ENCODE peak calls at places on chromosomes 3 and 15, in ten cellular contexts. D, M, W, V, H, X, P, A, K and G are unnamed samples.

GRCh38 chr3:11558918-11559815 is 84.5 kb downstream of the VGLL4 start:
- DNase-seq in M (no peak), V (no peak), X (peak; percentile 29), D (no peak), K (no peak), W (no peak), H (no peak), P (no peak), A (no peak), G (no peak)

GRCh38 chr3:15042936-15043335 is 22.2 kb downstream of the MRPS25 start:
- DNase-seq in K (peak; percentile 28), A (no peak), H (no peak), W (no peak), M (no peak), D (no peak), X (no peak), P (no peak), V (no peak), G (no peak)

GRCh38 chr15:34271493-34271892 is 46.7 kb downstream of the EMC4 start:
- DNase-seq in V (no peak), P (no peak), D (no peak), W (no peak), A (no peak), M (no peak), X (no peak), H (peak; percentile 43), K (peak; percentile 88), G (no peak)

GRCh38 chr15:98720577-98720976 is 72.2 kb downstream of the IGF1R start:
- DNase-seq in W (no peak), V (no peak), X (no peak), K (no peak), P (no peak), H (no peak), D (no peak), A (no peak), M (no peak), G (no peak)

GRCh38 chr3:25547928-25548327 is 116.8 kb downstream of the TOP2B start:
- DNase-seq in P (no peak), X (no peak), D (no peak), M (no peak), K (no peak), V (no peak), W (no peak), H (peak; percentile 6), A (no peak), G (no peak)

GRCh38 chr3:146640955-146641867 is 36.1 kb upstream of the PLSCR5 start:
- DNase-seq in H (peak; percentile 55), D (no peak), W (no peak), P (no peak), K (peak; percentile 37), M (no peak), V (peak; percentile 28), A (peak; percentile 34), X (no peak), G (no peak)

GRCh38 chr15:45100884-45101622 is 12.9 kb downstream of the DUOX2 start:
- DNase-seq in H (no peak), K (no peak), A (no peak), P (no peak), D (no peak), W (no peak), M (no peak), V (no peak), X (no peak), G (no peak)

GRCh38 chr3:129611812-129612349 is 5.4 kb upstream of the PLXND1 start:
- DNase-seq in W (no peak), D (no peak), V (no peak), A (peak; percentile 52), X (peak; percentile 88), H (no peak), M (no peak), P (no peak), K (peak; percentile 49), G (no peak)

GRCh38 chr15:64046347-64047153 is at the start of gene DAPK2:
- DNase-seq in K (peak; percentile 34), H (peak; percentile 59), M (peak; percentile 83), D (no peak), P (peak; percentile 47), A (peak; percentile 75), X (peak; percentile 77), W (peak; percentile 36), V (peak; percentile 74), G (no peak)

GRCh38 chr3:195823998-195824397 is 12.3 kb upstream of the MUC4 start:
- DNase-seq in H (peak; percentile 59), W (no peak), K (no peak), V (no peak), P (no peak), D (no peak), M (no peak), A (no peak), X (no peak), G (no peak)

GRCh38 chr15:83653639-83654378 is at the start of gene ADAMTSL3:
- DNase-seq in K (no peak), H (no peak), X (peak; percentile 69), V (peak; percentile 22), D (no peak), P (no peak), A (peak; percentile 28), W (no peak), M (no peak), G (no peak)

GRCh38 chr3:65181397-65181871 is 493.6 kb upstream of the ADAMTS9 start:
- DNase-seq in P (no peak), H (no peak), A (no peak), X (no peak), W (no peak), K (no peak), D (no peak), V (no peak), M (no peak), G (no peak)

GRCh38 chr3:61077551-61077950 is 173.7 kb downstream of the FHIT start:
- DNase-seq in M (no peak), A (no peak), K (no peak), H (no peak), X (no peak), P (no peak), D (no peak), V (no peak), W (no peak), G (no peak)

GRCh38 chr15:27057904-27058645 is 87.1 kb downstream of the GABRG3 start:
- DNase-seq in A (no peak), K (no peak), H (peak; percentile 92), V (no peak), M (no peak), X (no peak), D (no peak), P (no peak), W (no peak), G (no peak)

GRCh38 chr3:36650271-36650671 is 114.1 kb downstream of the DCLK3 start:
- DNase-seq in D (no peak), W (no peak), K (peak; percentile 69), X (no peak), M (no peak), A (no peak), V (no peak), H (no peak), P (no peak), G (no peak)

GRCh38 chr15:22224241-22224671 is 143.9 kb downstream of the OR4M2 start:
- DNase-seq in M (no peak), D (no peak), K (no peak), A (no peak), W (no peak), P (no peak), H (no peak), V (peak; percentile 39), X (no peak), G (no peak)

GRCh38 chr15:60720493-60721231 is 241.7 kb upstream of the ICE2 start:
- DNase-seq in P (peak; percentile 53), K (no peak), W (no peak), X (no peak), V (no peak), M (peak; percentile 76), H (no peak), D (no peak), A (no peak), G (peak; percentile 67)

GRCh38 chr15:48370460-48370859 is 39.2 kb downstream of the DUT start:
- DNase-seq in A (no peak), K (peak; percentile 89), M (no peak), H (peak; percentile 78), D (no peak), W (no peak), V (no peak), X (no peak), P (no peak), G (no peak)

GRCh38 chr3:24389108-24390090 is 105.3 kb downstream of the THRB start:
- DNase-seq in X (no peak), W (no peak), P (no peak), D (no peak), H (no peak), V (no peak), A (no peak), K (no peak), M (no peak), G (no peak)

GRCh38 chr3:183579967-183580720 is 24.6 kb upstream of the KLHL6 start:
- DNase-seq in K (no peak), H (no peak), A (no peak), D (no peak), W (no peak), X (no peak), P (no peak), V (no peak), M (no peak), G (no peak)

GRCh38 chr15:65130941-65131340 is 2.7 kb downstream of the PDCD7 start:
- DNase-seq in A (no peak), X (peak; percentile 37), W (no peak), D (no peak), K (no peak), M (no peak), H (no peak), P (no peak), V (peak; percentile 16), G (no peak)

GRCh38 chr3:76991165-76991564 is 48.7 kb upstream of the ROBO2 start:
- DNase-seq in H (no peak), M (no peak), K (no peak), A (no peak), D (no peak), V (no peak), W (no peak), P (no peak), X (no peak), G (no peak)

GRCh38 chr3:108131795-108132134 is 40.9 kb upstream of the CD47 start:
- DNase-seq in A (no peak), P (no peak), X (no peak), M (no peak), V (no peak), W (no peak), D (no peak), K (no peak), H (no peak), G (no peak)

GRCh38 chr3:89335693-89336092 is 228.3 kb downstream of the EPHA3 start:
- DNase-seq in M (no peak), A (no peak), X (no peak), V (no peak), H (no peak), P (no peak), D (no peak), W (no peak), K (no peak), G (no peak)

GRCh38 chr3:183497313-183497712 is 58.2 kb downstream of the KLHL6 start:
- DNase-seq in M (no peak), K (no peak), D (no peak), A (no peak), P (no peak), V (no peak), X (no peak), W (no peak), H (no peak), G (no peak)

GRCh38 chr15:56367156-56367555 is 1.9 kb downstream of the TEX9 start:
- DNase-seq in V (no peak), P (no peak), X (no peak), H (no peak), M (no peak), D (no peak), K (no peak), W (no peak), A (no peak), G (no peak)

GRCh38 chr15:78859971-78860733 is 12.5 kb upstream of the MORF4L1 start:
- DNase-seq in X (peak; percentile 86), K (peak; percentile 81), A (peak; percentile 87), M (peak; percentile 88), P (peak; percentile 67), D (no peak), H (peak; percentile 87), V (peak; percentile 87), W (peak; percentile 16), G (peak; percentile 44)

GRCh38 chr3:184380627-184381260 is 890 bp downstream of the CHRD start:
- DNase-seq in X (no peak), K (no peak), A (peak; percentile 63), M (no peak), W (no peak), P (no peak), D (no peak), H (no peak), V (no peak), G (no peak)